ENCODE peak calls at places on chromosome 1, in four cellular contexts. Z is retina; L is effector CD4-positive, alpha-beta T cell; A is NCI-H748 treated with DMSO at 0.1 percent for 48 hours. K is an unnamed sample.

GRCh38 chr1:17494114-17494729 is 45.3 kb upstream of the ARHGEF10L start:
- DNase-seq in Z (peak; percentile 60), L (peak; percentile 41), A (no peak), K (peak; percentile 70)

GRCh38 chr1:75501565-75501964 is 109.3 kb downstream of the SLC44A5 start:
- DNase-seq in Z (no peak), L (no peak), A (no peak), K (no peak)

GRCh38 chr1:67089685-67090208 is 35.8 kb upstream of the SLC35D1 start:
- DNase-seq in Z (no peak), L (no peak), A (no peak), K (no peak)

GRCh38 chr1:59034925-59035324 is 251.1 kb upstream of the JUN start:
- DNase-seq in Z (no peak), L (no peak), A (no peak), K (no peak)

GRCh38 chr1:190344454-190344853 is 133.2 kb downstream of the BRINP3 start:
- DNase-seq in Z (no peak), L (no peak), A (no peak), K (no peak)

GRCh38 chr1:201022824-201023516 is 544 bp downstream of the KIF21B start:
- DNase-seq in Z (peak; percentile 72), L (peak; percentile 30), A (no peak), K (peak; percentile 41)

GRCh38 chr1:181504294-181505115 is 21.2 kb downstream of the CACNA1E start:
- DNase-seq in Z (peak; percentile 43), L (no peak), A (peak; percentile 43), K (peak; percentile 84)

GRCh38 chr1:38819516-38819915 is 40.1 kb downstream of the RRAGC start:
- DNase-seq in Z (no peak), L (no peak), A (no peak), K (no peak)

GRCh38 chr1:167821969-167822685 is 91.8 kb downstream of the ADCY10 start:
- DNase-seq in Z (no peak), L (no peak), A (no peak), K (no peak)

GRCh38 chr1:200979574-200980451 is 43.7 kb downstream of the KIF21B start:
- DNase-seq in Z (no peak), L (peak; percentile 59), A (no peak), K (peak; percentile 74)

GRCh38 chr1:59016390-59016789 is 232.5 kb upstream of the JUN start:
- DNase-seq in Z (peak; percentile 34), L (no peak), A (no peak), K (no peak)

GRCh38 chr1:14095001-14095400 is 395.0 kb downstream of the PRDM2 start:
- DNase-seq in Z (no peak), L (no peak), A (peak; percentile 64), K (peak; percentile 64)

K was measured in neural progenitor cell.